ENCODE peak calls at places on chromosomes 4 and X, in five cellular contexts. Y is heart left ventricle, M is lung, S is GM12865, T is WERI-Rb-1. E is an unnamed sample.
A peak's percentile ranks its signal among the peaks of the same experiment; 100 is the strongest.

GRCh38 chrX:154748712-154749339 is 2.1 kb downstream of the GAB3 start:
- DNase-seq in Y (peak; percentile 43), T (peak; percentile 49), S (peak; percentile 60), M (no peak), E (peak; percentile 76)

GRCh38 chr4:33696066-33696465 is 2548.2 kb downstream of the ARAP2 start:
- DNase-seq in S (no peak), Y (no peak), M (no peak), T (no peak), E (no peak)

GRCh38 chr4:117311215-117311614 is 225.8 kb upstream of the TRAM1L1 start:
- DNase-seq in M (no peak), S (no peak), T (no peak), Y (no peak), E (no peak)

GRCh38 chrX:86830685-86831084 is 682.4 kb downstream of the DACH2 start:
- DNase-seq in Y (no peak), M (no peak), T (no peak), S (no peak), E (no peak)

GRCh38 chrX:109874548-109874947 is 128.4 kb upstream of the TMEM164 start:
- DNase-seq in T (no peak), S (no peak), Y (no peak), M (no peak), E (no peak)

GRCh38 chrX:126550816-126551215 is 1.8 kb downstream of the DCAF12L1 start:
- DNase-seq in S (no peak), T (no peak), Y (no peak), M (no peak), E (no peak)

GRCh38 chrX:53009032-53009431 is 39.6 kb upstream of the GPR173 start:
- DNase-seq in Y (no peak), T (no peak), S (no peak), M (no peak), E (no peak)

GRCh38 chr4:73828945-73829344 is 7.5 kb upstream of the CXCL6 start:
- DNase-seq in T (no peak), M (no peak), Y (no peak), S (no peak), E (peak; percentile 81)

GRCh38 chrX:123959281-123960063 is 2.0 kb upstream of the STAG2 start:
- DNase-seq in S (no peak), M (peak; percentile 33), T (peak; percentile 18), Y (peak; percentile 40), E (peak; percentile 54)

GRCh38 chr4:143346208-143346607 is 9.5 kb downstream of the GAB1 start:
- DNase-seq in M (peak; percentile 56), T (no peak), Y (no peak), S (no peak), E (no peak)
- H3K4me3 ChIP-seq in M (no peak overlapping the region), T (no peak overlapping the region), Y (peak overlapping the region; percentile 51), S (no peak overlapping the region), E (no peak overlapping the region)

GRCh38 chr4:30720656-30721352 is 635 bp downstream of the PCDH7 start:
- DNase-seq in M (no peak), T (peak; percentile 38), S (no peak), Y (peak; percentile 28), E (no peak)
- H3K4me3 ChIP-seq in M (peak overlapping the region; percentile 32), T (peak overlapping the region; percentile 59), S (no peak overlapping the region), Y (peak overlapping the region; percentile 66), E (no peak overlapping the region)

GRCh38 chr4:157080605-157081004 is 4.7 kb downstream of the GLRB start:
- DNase-seq in T (no peak), Y (no peak), M (no peak), S (no peak), E (no peak)

GRCh38 chr4:157075401-157075800 is 549 bp upstream of the GLRB start:
- DNase-seq in T (no peak), S (no peak), Y (no peak), M (no peak), E (no peak)

GRCh38 chr4:157079441-157079840 is 3.5 kb downstream of the GLRB start:
- DNase-seq in Y (no peak), S (no peak), M (no peak), T (no peak), E (no peak)

GRCh38 chr4:157075811-157076577 is at the start of gene GLRB:
- DNase-seq in T (peak; percentile 53), S (no peak), Y (peak; percentile 36), M (no peak), E (no peak)

GRCh38 chr4:157076578-157076947 is 613 bp downstream of the GLRB start:
- DNase-seq in M (no peak), S (no peak), Y (no peak), T (peak; percentile 45), E (no peak)
- H3K4me3 ChIP-seq in M (peak overlapping the region; percentile 78), S (no peak overlapping the region), Y (peak overlapping the region; percentile 74), T (peak overlapping the region; percentile 94), E (no peak overlapping the region)

GRCh38 chr4:8270418-8270771 is 841 bp downstream of the HTRA3 start:
- DNase-seq in T (no peak), M (no peak), S (no peak), Y (no peak), E (no peak)
- H3K4me3 ChIP-seq in T (no peak overlapping the region), M (no peak overlapping the region), S (no peak overlapping the region), Y (peak overlapping the region; percentile 78), E (peak overlapping the region; percentile 54)

GRCh38 chr4:30718889-30719252 is 1.3 kb upstream of the PCDH7 start:
- DNase-seq in M (no peak), S (no peak), T (no peak), Y (no peak), E (no peak)
- H3K4me3 ChIP-seq in M (no peak overlapping the region), S (no peak overlapping the region), T (peak overlapping the region; percentile 59), Y (peak overlapping the region; percentile 66), E (no peak overlapping the region)

DNA sequence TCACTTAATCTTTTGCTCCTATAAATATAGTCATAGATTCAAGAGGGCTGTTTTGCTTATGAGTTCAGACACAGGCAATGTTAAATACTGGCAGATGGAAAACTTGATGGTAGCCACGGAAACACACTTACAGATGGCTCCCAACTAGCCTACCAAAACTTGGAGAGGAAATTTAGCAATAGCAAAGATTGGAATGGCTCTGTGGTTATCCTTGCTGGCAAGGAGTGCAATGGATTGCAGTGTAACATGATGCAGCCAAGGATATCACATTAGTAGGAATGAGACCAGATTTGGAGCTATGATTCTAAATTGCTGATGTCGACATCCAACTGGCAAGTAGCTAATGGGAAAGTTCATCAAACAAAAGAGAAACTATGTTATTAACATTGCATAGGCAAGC is 791.0 kb upstream of the DIAPH2 start:
- DNase-seq in T (no peak), S (no peak), Y (no peak), M (no peak), E (no peak)
- H3K4me3 ChIP-seq in T (no peak overlapping the region), S (no peak overlapping the region), Y (no peak overlapping the region), M (no peak overlapping the region), E (no peak overlapping the region)

GRCh38 chr4:140721088-140721421 is 35.1 kb downstream of the TBC1D9 start:
- DNase-seq in M (no peak), S (peak; percentile 17), T (no peak), Y (no peak), E (no peak)
- H3K4me3 ChIP-seq in M (no peak overlapping the region), S (peak overlapping the region; percentile 56), T (no peak overlapping the region), Y (peak overlapping the region; percentile 6), E (no peak overlapping the region)

GRCh38 chr4:3386486-3386885 is 55.3 kb upstream of the HGFAC start:
- DNase-seq in M (no peak), S (no peak), T (no peak), Y (no peak), E (no peak)
- H3K4me3 ChIP-seq in M (no peak overlapping the region), S (no peak overlapping the region), T (no peak overlapping the region), Y (no peak overlapping the region), E (no peak overlapping the region)

DNA sequence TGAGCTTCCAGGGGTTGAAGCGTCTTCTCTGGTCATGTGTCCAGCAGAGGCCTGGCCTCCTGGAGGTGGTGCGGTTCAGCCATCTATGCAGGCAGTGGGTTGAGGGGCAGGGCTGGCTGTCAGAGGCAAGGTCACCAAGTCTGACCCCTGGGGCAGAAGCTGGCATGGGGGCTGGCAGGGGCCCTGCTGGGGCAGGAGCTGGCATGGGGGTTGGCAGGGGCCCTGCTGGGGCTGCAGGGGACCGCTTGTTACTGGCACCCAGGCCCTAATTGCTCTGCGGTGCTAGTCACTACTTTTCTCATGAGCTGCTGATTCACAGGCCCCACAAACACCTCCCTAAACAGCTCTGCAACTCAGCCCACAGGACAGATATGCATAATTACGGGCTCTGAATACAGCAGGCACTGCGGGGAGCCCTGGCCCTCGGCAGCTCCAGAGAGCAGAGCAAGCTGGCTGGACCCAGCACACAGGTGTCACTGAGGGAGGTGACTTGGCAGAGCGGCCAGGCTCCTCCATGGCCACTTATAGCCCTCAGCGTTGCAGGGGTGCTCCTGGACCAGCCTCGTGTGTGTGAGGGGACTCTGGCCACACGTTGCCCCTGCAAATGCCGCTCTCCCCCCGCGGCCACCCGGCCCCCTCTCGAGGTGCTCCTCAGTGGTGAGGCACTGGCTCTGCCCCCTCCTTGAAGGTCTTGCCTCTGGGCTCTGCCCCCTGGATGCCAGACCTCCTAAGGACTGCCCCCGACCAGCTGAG is 32.6 kb downstream of the CPLX1 start:
- DNase-seq in T (no peak), Y (no peak), M (no peak), S (no peak), E (no peak)
- H3K4me3 ChIP-seq in T (no peak overlapping the region), Y (no peak overlapping the region), M (no peak overlapping the region), S (no peak overlapping the region), E (no peak overlapping the region)